ENCODE peak calls at places on chromosomes 2 and 18, in four cellular contexts. N is dorsolateral prefrontal cortex, B is NCI-H2081, G is NCI-H748 treated with DMSO at 0.1 percent for 48 hours. L is an unnamed sample.

GRCh38 chr2:112767693-112768380 is 3.4 kb upstream of the CKAP2L start:
- DNase-seq in N (no peak), B (no peak), G (no peak), L (no peak)

GRCh38 chr2:151878655-151879563 is 50.7 kb upstream of the ARL5A start:
- DNase-seq in G (no peak), N (no peak), B (no peak), L (no peak)

GRCh38 chr2:32342811-32343210 is 14.0 kb upstream of the BIRC6 start:
- DNase-seq in G (no peak), N (no peak), B (peak; percentile 54), L (no peak)

GRCh38 chr18:79290876-79291275 is 104.9 kb upstream of the NFATC1 start:
- DNase-seq in G (no peak), B (no peak), N (no peak), L (no peak)

GRCh38 chr2:123502926-123503325 is 522.2 kb upstream of the CNTNAP5 start:
- DNase-seq in G (no peak), B (no peak), N (no peak), L (no peak)

GRCh38 chr18:11368020-11368419 is 218.7 kb upstream of the PIEZO2 start:
- DNase-seq in B (no peak), N (no peak), G (no peak), L (no peak)

GRCh38 chr2:70850905-70851304 is 15.3 kb upstream of the CD207 start:
- DNase-seq in B (no peak), N (no peak), G (no peak), L (no peak)

GRCh38 chr2:200345917-200346316 is 39.4 kb downstream of the SPATS2L start:
- DNase-seq in B (no peak), G (no peak), N (no peak), L (no peak)

GRCh38 chr2:1233280-1233679 is 180.0 kb upstream of the TPO start:
- DNase-seq in B (peak; percentile 68), G (peak; percentile 55), N (no peak), L (peak; percentile 47)

GRCh38 chr18:43563780-43564179 is 286.5 kb upstream of the SYT4 start:
- DNase-seq in B (peak; percentile 66), G (peak; percentile 60), N (no peak), L (peak; percentile 79)

GRCh38 chr18:63138469-63139340 is 180.9 kb downstream of the BCL2 start:
- DNase-seq in N (no peak), B (no peak), G (no peak), L (no peak)

GRCh38 chr2:127577973-127578372 is 42.5 kb downstream of the MYO7B start:
- DNase-seq in G (no peak), B (no peak), N (no peak), L (no peak)

GRCh38 chr2:240098349-240098748 is 37.8 kb downstream of the COPS9 start:
- DNase-seq in N (no peak), B (no peak), G (no peak), L (no peak)

GRCh38 chr18:44779893-44780292 is 99.2 kb downstream of the SETBP1 start:
- DNase-seq in B (no peak), N (no peak), G (no peak), L (no peak)

GRCh38 chr2:127525692-127526141 is 572 bp downstream of the IWS1 start:
- DNase-seq in N (no peak), G (no peak), B (no peak), L (no peak)

GRCh38 chr18:70417847-70418246 is 129.0 kb downstream of the SOCS6 start:
- DNase-seq in N (no peak), B (peak; percentile 30), G (peak; percentile 83), L (peak; percentile 36)

GRCh38 chr2:229922449-229923386 is at the start of gene FBXO36:
- DNase-seq in B (peak; percentile 92), G (peak; percentile 83), N (peak; percentile 84), L (peak; percentile 93)

GRCh38 chr18:10230072-10230471 is 224.4 kb upstream of the APCDD1 start:
- DNase-seq in B (no peak), G (no peak), N (no peak), L (no peak)

GRCh38 chr2:66839551-66840320 is 404.8 kb downstream of the MEIS1 start:
- DNase-seq in B (no peak), N (no peak), G (no peak), L (no peak)

GRCh38 chr2:47208852-47209606 is 53.9 kb upstream of the STPG4 start:
- DNase-seq in G (no peak), N (no peak), B (no peak), L (no peak)

GRCh38 chr2:148876589-148877402 is 1.8 kb downstream of the KIF5C start:
- DNase-seq in G (peak; percentile 97), B (peak; percentile 93), N (peak; percentile 84), L (no peak)

GRCh38 chr2:177733-178132 is 86.1 kb downstream of the SH3YL1 start:
- DNase-seq in B (peak; percentile 50), N (no peak), G (no peak), L (no peak)

GRCh38 chr2:112155331-112156151 is 17.4 kb downstream of the FBLN7 start:
- DNase-seq in B (peak; percentile 18), G (no peak), N (no peak), L (peak; percentile 67)

GRCh38 chr2:181810823-181811695 is 80.5 kb upstream of the ITPRID2 start:
- DNase-seq in B (peak; percentile 26), G (no peak), N (no peak), L (no peak)

GRCh38 chr18:46161721-46162421 is 57.7 kb downstream of the HAUS1 start:
- DNase-seq in N (no peak), B (no peak), G (no peak), L (no peak)

GRCh38 chr18:79923896-79924585 is 27.4 kb downstream of the SLC66A2 start:
- DNase-seq in G (no peak), B (no peak), N (peak; percentile 14), L (no peak)

GRCh38 chr2:205510345-205510744 is 172.0 kb upstream of the NRP2 start:
- DNase-seq in N (no peak), G (no peak), B (no peak), L (no peak)

L was measured in SHP77 treated with DMSO at 0.1 percent for 48 hours.